ENCODE peak calls at places on chromosomes 13 and 19, in four cellular contexts. U, F, B and Z are unnamed samples.

GRCh38 chr13:106796280-106797047 is 228.5 kb upstream of the ARGLU1 start:
- DNase-seq in U (peak), F (no peak), B (no peak), Z (peak)

GRCh38 chr13:23365652-23366051 is 67.8 kb downstream of the SACS start:
- DNase-seq in B (no peak), U (no peak), F (no peak), Z (no peak)

GRCh38 chr13:27644302-27644701 is 22.6 kb downstream of the POLR1D start:
- DNase-seq in B (peak), U (no peak), F (peak), Z (no peak)

GRCh38 chr19:1566392-1567115 is 1.6 kb downstream of the MEX3D start:
- DNase-seq in F (peak), U (no peak), B (peak), Z (peak)

GRCh38 chr13:76214001-76214400 is 577.9 kb downstream of the LMO7 start:
- DNase-seq in F (no peak), B (no peak), U (no peak), Z (no peak)

GRCh38 chr19:19420570-19421301 is 15.3 kb downstream of the GATAD2A start:
- DNase-seq in U (no peak), F (no peak), B (no peak), Z (no peak)

GRCh38 chr19:48961051-48961649 is 4.0 kb upstream of the FTL start:
- DNase-seq in U (no peak), F (no peak), B (no peak), Z (no peak)

GRCh38 chr19:4068058-4068966 is 1.6 kb upstream of the ZBTB7A start:
- DNase-seq in B (no peak), U (no peak), F (no peak), Z (no peak)

GRCh38 chr13:50129065-50129922 is 114.0 kb downstream of the KCNRG start:
- DNase-seq in U (no peak), B (no peak), F (peak), Z (peak)

GRCh38 chr19:54207908-54208783 is 7.5 kb downstream of the RPS9 start:
- DNase-seq in U (no peak), F (peak), B (peak), Z (peak)

GRCh38 chr19:8662263-8662662 is 31.8 kb downstream of the NFILZ start:
- DNase-seq in U (no peak), B (no peak), F (no peak), Z (no peak)

GRCh38 chr13:28463481-28463880 is 31.4 kb downstream of the FLT1 start:
- DNase-seq in U (no peak), F (no peak), B (no peak), Z (no peak)

GRCh38 chr19:6590458-6591319 is at the start of gene CD70:
- DNase-seq in B (no peak), F (no peak), U (no peak), Z (peak)

GRCh38 chr13:24187185-24187584 is 26.7 kb downstream of the SPATA13 start:
- DNase-seq in B (peak), U (no peak), F (peak), Z (peak)

GRCh38 chr19:6276447-6276846 is 3.3 kb downstream of the MLLT1 start:
- DNase-seq in U (no peak), B (peak), F (peak), Z (peak)

GRCh38 chr13:51861728-51862300 is at the start of gene CCDC70:
- DNase-seq in U (no peak), B (peak), F (no peak), Z (no peak)

GRCh38 chr13:25281193-25281936 is 5.9 kb downstream of the MTMR6 start:
- DNase-seq in B (no peak), U (no peak), F (no peak), Z (no peak)

GRCh38 chr13:85412448-85412847 is 386.8 kb downstream of the SLITRK6 start:
- DNase-seq in B (no peak), U (no peak), F (no peak), Z (no peak)

GRCh38 chr19:38488811-38489481 is 55.5 kb downstream of the RYR1 start:
- DNase-seq in B (no peak), U (no peak), F (no peak), Z (no peak)

GRCh38 chr19:3225677-3226093 is 1.2 kb downstream of the CELF5 start:
- DNase-seq in F (no peak), U (no peak), B (no peak), Z (peak)

GRCh38 chr13:89205856-89206255 is 1534.7 kb downstream of the SLITRK5 start:
- DNase-seq in B (no peak), U (no peak), F (no peak), Z (peak)

GRCh38 chr19:48391100-48392005 is at the start of gene KDELR1:
- DNase-seq in U (no peak), B (peak), F (peak), Z (peak)

GRCh38 chr13:47480121-47480520 is 521.0 kb downstream of the SUCLA2 start:
- DNase-seq in B (peak), F (peak), U (no peak), Z (no peak)

GRCh38 chr13:77533875-77534788 is 1.4 kb upstream of the SCEL start:
- DNase-seq in U (no peak), F (no peak), B (no peak), Z (no peak)

GRCh38 chr19:38956264-38956663 is 19.3 kb downstream of the FBXO17 start:
- DNase-seq in U (no peak), B (no peak), F (no peak), Z (no peak)

GRCh38 chr13:30373727-30374126 is 48.6 kb upstream of the UBE2L5 start:
- DNase-seq in F (no peak), B (no peak), U (no peak), Z (no peak)

GRCh38 chr19:3730457-3730958 is 22.3 kb downstream of the TJP3 start:
- DNase-seq in U (no peak), F (no peak), B (no peak), Z (no peak)

GRCh38 chr13:89281331-89281730 is 1610.2 kb downstream of the SLITRK5 start:
- DNase-seq in B (no peak), U (no peak), F (no peak), Z (no peak)

GRCh38 chr13:42477588-42478190 is 96.3 kb upstream of the TNFSF11 start:
- DNase-seq in F (no peak), B (no peak), U (no peak), Z (no peak)

GRCh38 chr19:48962029-48962848 is 2.9 kb upstream of the FTL start:
- DNase-seq in U (no peak), F (no peak), B (no peak), Z (peak)

GRCh38 chr13:53379485-53379884 is 350.9 kb downstream of the OLFM4 start:
- DNase-seq in B (no peak), F (no peak), U (no peak), Z (no peak)

GRCh38 chr13:45623516-45624090 is 8.1 kb upstream of the ERICH6B start:
- DNase-seq in B (no peak), F (peak), U (no peak), Z (peak)

GRCh38 chr13:36298535-36299068 is 988 bp upstream of the CCDC169 start:
- DNase-seq in U (peak), F (no peak), B (no peak), Z (peak)

GRCh38 chr13:67299072-67299635 is 69.0 kb upstream of the PCDH9 start:
- DNase-seq in F (peak), B (peak), U (no peak), Z (no peak)

GRCh38 chr13:67298297-67298696 is 68.2 kb upstream of the PCDH9 start:
- DNase-seq in U (no peak), F (peak), B (no peak), Z (no peak)

GRCh38 chr13:67296511-67296910 is 66.4 kb upstream of the PCDH9 start:
- DNase-seq in F (peak), B (peak), U (no peak), Z (no peak)

GRCh38 chr13:67303661-67304333 is 73.7 kb upstream of the PCDH9 start:
- DNase-seq in B (no peak), U (no peak), F (no peak), Z (no peak)

DNA sequence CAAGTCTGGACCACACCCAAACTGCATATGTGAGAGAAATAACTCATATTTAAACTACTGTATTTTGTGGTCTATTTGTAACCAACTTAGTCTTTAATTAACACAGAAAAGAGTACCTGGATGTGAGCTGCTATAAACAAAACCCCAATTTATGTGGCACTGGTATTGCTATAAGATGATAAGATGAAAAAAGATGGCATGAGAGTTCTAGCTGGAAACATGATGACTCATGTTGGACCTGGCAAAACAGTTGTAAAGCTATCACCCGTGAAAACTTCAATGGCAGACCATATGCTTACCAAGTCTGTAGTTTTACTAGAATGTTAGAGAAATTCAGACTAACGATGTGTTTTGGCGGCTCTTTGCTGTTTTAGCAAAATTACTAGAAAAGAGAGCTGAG is 69.6 kb upstream of the PCDH9 start:
- DNase-seq in B (peak), U (no peak), F (peak), Z (no peak)
- H3K4me3 ChIP-seq in B (no peak), U (no peak), F (no peak), Z (no peak)

GRCh38 chr13:99740261-99740979 is 231.1 kb downstream of the ZIC5 start:
- DNase-seq in B (no peak), F (peak), U (no peak), Z (peak)
- H3K4me3 ChIP-seq in B (no peak), F (no peak), U (no peak), Z (no peak)

GRCh38 chr19:41172297-41173164 is 20.5 kb upstream of the CYP2S1 start:
- DNase-seq in U (no peak), F (no peak), B (no peak), Z (no peak)
- H3K4me3 ChIP-seq in U (no peak), F (no peak), B (no peak), Z (no peak)

DNA sequence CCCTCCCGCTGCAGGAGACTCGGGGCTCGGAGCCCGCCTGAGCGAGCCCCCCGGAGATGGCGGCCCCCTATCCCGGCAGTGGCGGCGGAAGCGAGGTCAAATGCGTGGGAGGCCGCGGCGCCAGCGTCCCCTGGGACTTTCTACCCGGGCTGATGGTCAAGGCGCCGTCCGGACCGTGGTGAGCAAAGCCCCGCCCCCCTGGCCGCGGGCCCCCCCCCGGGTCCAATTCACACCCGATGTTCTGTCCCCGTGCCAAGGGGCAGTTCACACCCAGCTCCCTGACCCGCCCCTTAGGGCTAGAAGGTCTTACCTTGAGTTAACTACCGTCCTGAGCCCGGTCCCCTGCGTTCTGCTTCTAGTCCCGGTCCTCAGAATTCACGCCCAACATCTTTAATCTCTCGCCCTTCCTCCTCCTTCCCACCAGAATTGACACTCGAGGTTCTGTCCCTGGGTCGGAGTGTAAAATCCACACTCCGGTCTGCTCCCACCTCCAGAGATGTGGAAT is 1.4 kb downstream of the NPAS1 start:
- DNase-seq in U (no peak), B (no peak), F (no peak), Z (peak)
- H3K4me3 ChIP-seq in U (peak), B (peak), F (peak), Z (no peak)

GRCh38 chr19:13002970-13003540 is 7.8 kb downstream of the NFIX start:
- DNase-seq in F (no peak), U (no peak), B (no peak), Z (no peak)

GRCh38 chr19:13004273-13004672 is 9.0 kb downstream of the NFIX start:
- DNase-seq in F (no peak), U (no peak), B (no peak), Z (no peak)

GRCh38 chr19:13001166-13001501 is 5.9 kb downstream of the NFIX start:
- DNase-seq in B (no peak), U (no peak), F (no peak), Z (no peak)

GRCh38 chr19:13002389-13002898 is 7.2 kb downstream of the NFIX start:
- DNase-seq in F (no peak), U (no peak), B (no peak), Z (no peak)

DNA sequence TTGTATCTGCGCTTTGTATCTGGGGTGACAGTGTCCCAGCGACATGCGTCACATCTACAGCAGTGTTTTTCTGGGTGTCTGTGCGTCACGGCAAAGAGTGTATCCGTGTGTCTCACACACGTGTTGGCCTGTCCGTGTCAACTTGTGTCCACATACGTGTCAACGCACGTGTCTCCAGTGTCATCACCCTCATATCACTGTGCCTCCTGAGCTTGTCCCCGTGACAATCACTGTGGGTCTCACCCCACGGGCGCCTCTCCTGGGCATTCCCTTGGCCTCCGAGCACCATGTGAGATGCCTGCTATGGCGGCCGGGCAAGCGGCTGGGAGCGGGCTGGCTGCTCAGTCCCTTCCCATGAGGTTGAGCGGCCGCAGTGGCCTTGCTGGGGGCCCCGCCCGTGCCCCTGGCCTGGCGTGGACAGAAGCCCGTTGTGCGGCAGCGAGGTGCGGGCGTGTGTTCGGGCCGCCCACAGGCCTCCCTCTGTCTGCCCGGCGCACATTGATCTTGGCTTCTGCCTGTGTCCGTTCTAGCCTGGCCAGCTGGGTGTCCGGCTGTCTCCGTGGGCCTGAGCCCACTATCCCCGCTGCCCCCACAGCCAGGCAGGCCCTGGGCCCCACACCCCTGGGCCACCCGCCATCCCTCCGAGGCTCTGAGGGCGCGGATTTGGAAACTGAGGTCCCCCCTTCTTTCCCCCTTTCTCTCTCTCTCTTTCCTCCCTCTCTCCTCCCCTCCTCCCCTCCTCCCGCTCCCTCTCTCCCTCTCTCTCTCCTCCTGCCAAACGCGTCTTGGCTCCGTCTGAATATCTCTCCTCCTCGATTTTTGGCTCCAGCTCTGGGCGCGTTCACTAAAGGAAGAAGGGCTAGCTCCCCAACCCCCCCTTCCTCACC is 6.5 kb downstream of the NFIX start:
- DNase-seq in F (no peak), B (no peak), U (no peak), Z (no peak)
- H3K4me3 ChIP-seq in F (peak), B (no peak), U (no peak), Z (no peak)